ENCODE peak calls at places on chromosomes 3 and 15, in four cellular contexts. One of them, this sample, is unnamed.

GRCh38 chr3:168395551-168395950 is 299.8 kb upstream of the GOLIM4 start:
- DNase-seq in GM06990: no peak
- DNase-seq in progenitor cell of endocrine pancreas: no peak
- DNase-seq in endothelial cell: no peak
- DNase-seq in this sample: no peak

GRCh38 chr15:49847937-49848823 is 227.3 kb downstream of the DTWD1 start:
- DNase-seq in GM06990: no peak
- DNase-seq in progenitor cell of endocrine pancreas: no peak
- DNase-seq in endothelial cell: no peak
- DNase-seq in this sample: no peak

GRCh38 chr3:131421301-131421700 is 39.7 kb downstream of the NUDT16 start:
- DNase-seq in GM06990: no peak
- DNase-seq in progenitor cell of endocrine pancreas: no peak
- DNase-seq in endothelial cell: no peak
- DNase-seq in this sample: no peak

GRCh38 chr3:15241341-15241740 is 35.3 kb downstream of the CAPN7 start:
- DNase-seq in GM06990: no peak
- DNase-seq in progenitor cell of endocrine pancreas: no peak
- DNase-seq in endothelial cell: peak; percentile 24
- DNase-seq in this sample: peak; percentile 62

GRCh38 chr3:184757010-184757651 is 45.3 kb upstream of the MAGEF1 start:
- DNase-seq in GM06990: no peak
- DNase-seq in progenitor cell of endocrine pancreas: no peak
- DNase-seq in endothelial cell: no peak
- DNase-seq in this sample: no peak

GRCh38 chr3:65856907-65857306 is 181.8 kb downstream of the MAGI1 start:
- DNase-seq in GM06990: no peak
- DNase-seq in progenitor cell of endocrine pancreas: no peak
- DNase-seq in endothelial cell: no peak
- DNase-seq in this sample: no peak

GRCh38 chr3:126118591-126118990 is 34.7 kb upstream of the SLC41A3 start:
- DNase-seq in GM06990: no peak
- DNase-seq in progenitor cell of endocrine pancreas: peak; percentile 6
- DNase-seq in endothelial cell: no peak
- DNase-seq in this sample: no peak

GRCh38 chr3:13581485-13582365 is 32.8 kb downstream of the FBLN2 start:
- DNase-seq in GM06990: no peak
- DNase-seq in progenitor cell of endocrine pancreas: no peak
- DNase-seq in endothelial cell: no peak
- DNase-seq in this sample: peak; percentile 48

GRCh38 chr15:36844453-36845094 is 255.8 kb downstream of the MEIS2 start:
- DNase-seq in GM06990: no peak
- DNase-seq in progenitor cell of endocrine pancreas: no peak
- DNase-seq in endothelial cell: no peak
- DNase-seq in this sample: no peak

GRCh38 chr15:64690578-64691296 is 84.7 kb downstream of the RBPMS2 start:
- DNase-seq in GM06990: no peak
- DNase-seq in progenitor cell of endocrine pancreas: no peak
- DNase-seq in endothelial cell: no peak
- DNase-seq in this sample: no peak
- TF ChIP-seq CTCF in GM06990: no peak
- TF ChIP-seq CTCF in progenitor cell of endocrine pancreas: peak; percentile 37
- TF ChIP-seq CTCF in endothelial cell: no peak
- TF ChIP-seq CTCF in this sample: no peak

GRCh38 chr3:27721717-27722564 is at the start of gene EOMES:
- DNase-seq in GM06990: peak; percentile 87
- DNase-seq in progenitor cell of endocrine pancreas: no peak
- DNase-seq in endothelial cell: peak; percentile 68
- DNase-seq in this sample: peak; percentile 82

GRCh38 chr3:27722957-27723802 is 1.1 kb upstream of the EOMES start:
- DNase-seq in GM06990: no peak
- DNase-seq in progenitor cell of endocrine pancreas: no peak
- DNase-seq in endothelial cell: no peak
- DNase-seq in this sample: no peak

GRCh38 chr3:27719306-27720003 is 2.7 kb downstream of the EOMES start:
- DNase-seq in GM06990: no peak
- DNase-seq in progenitor cell of endocrine pancreas: no peak
- DNase-seq in endothelial cell: no peak
- DNase-seq in this sample: no peak

GRCh38 chr3:27720029-27720518 is 2.0 kb downstream of the EOMES start:
- DNase-seq in GM06990: no peak
- DNase-seq in progenitor cell of endocrine pancreas: no peak
- DNase-seq in endothelial cell: no peak
- DNase-seq in this sample: no peak

GRCh38 chr3:27720899-27721716 is 1.0 kb downstream of the EOMES start:
- DNase-seq in GM06990: peak; percentile 47
- DNase-seq in progenitor cell of endocrine pancreas: no peak
- DNase-seq in endothelial cell: no peak
- DNase-seq in this sample: peak; percentile 27
- TF ChIP-seq CTCF in GM06990: no peak
- TF ChIP-seq CTCF in progenitor cell of endocrine pancreas: no peak
- TF ChIP-seq CTCF in endothelial cell: no peak
- TF ChIP-seq CTCF in this sample: no peak

GRCh38 chr3:16350041-16350952 is 85.3 kb downstream of the OXNAD1 start:
- DNase-seq in GM06990: no peak
- DNase-seq in progenitor cell of endocrine pancreas: no peak
- DNase-seq in endothelial cell: no peak
- DNase-seq in this sample: no peak
- TF ChIP-seq CTCF in GM06990: no peak
- TF ChIP-seq CTCF in progenitor cell of endocrine pancreas: no peak
- TF ChIP-seq CTCF in endothelial cell: no peak
- TF ChIP-seq CTCF in this sample: no peak

GRCh38 chr3:149902498-149903139 is 68.1 kb downstream of the PFN2 start:
- DNase-seq in GM06990: no peak
- DNase-seq in progenitor cell of endocrine pancreas: no peak
- DNase-seq in endothelial cell: no peak
- DNase-seq in this sample: no peak
- TF ChIP-seq CTCF in GM06990: no peak
- TF ChIP-seq CTCF in progenitor cell of endocrine pancreas: no peak
- TF ChIP-seq CTCF in endothelial cell: peak; percentile 51
- TF ChIP-seq CTCF in this sample: peak; percentile 27

GRCh38 chr3:69976021-69976420 is 23.5 kb upstream of the SAMMSON start:
- DNase-seq in GM06990: no peak
- DNase-seq in progenitor cell of endocrine pancreas: no peak
- DNase-seq in endothelial cell: no peak
- DNase-seq in this sample: no peak

GRCh38 chr3:69972672-69973071 is 26.9 kb upstream of the SAMMSON start:
- DNase-seq in GM06990: no peak
- DNase-seq in progenitor cell of endocrine pancreas: no peak
- DNase-seq in endothelial cell: no peak
- DNase-seq in this sample: no peak

GRCh38 chr3:69967156-69967555 is 32.4 kb upstream of the SAMMSON start:
- DNase-seq in GM06990: no peak
- DNase-seq in progenitor cell of endocrine pancreas: no peak
- DNase-seq in endothelial cell: no peak
- DNase-seq in this sample: no peak

DNA sequence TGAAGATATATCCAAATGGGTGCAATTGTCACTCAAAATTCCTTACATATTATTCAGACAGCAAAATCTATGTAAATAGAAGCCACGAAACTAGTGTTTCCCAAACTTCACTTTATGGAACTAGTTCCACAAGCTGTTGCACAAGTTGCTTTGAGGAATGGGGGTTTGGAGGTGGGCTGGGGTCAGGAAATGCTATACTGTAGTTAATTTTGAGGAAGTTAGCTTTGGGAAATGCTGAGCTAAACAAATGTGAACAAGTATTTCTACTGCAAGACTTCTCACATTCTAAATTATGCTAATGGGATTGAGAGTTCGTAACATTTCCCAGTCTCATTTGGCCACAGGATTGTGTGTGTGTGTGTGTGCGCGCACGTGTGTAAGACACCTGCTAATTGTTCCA is 28.7 kb upstream of the SAMMSON start:
- DNase-seq in GM06990: no peak
- DNase-seq in progenitor cell of endocrine pancreas: no peak
- DNase-seq in endothelial cell: no peak
- DNase-seq in this sample: no peak
- TF ChIP-seq CTCF in GM06990: no peak
- TF ChIP-seq CTCF in progenitor cell of endocrine pancreas: no peak
- TF ChIP-seq CTCF in endothelial cell: no peak
- TF ChIP-seq CTCF in this sample: no peak

This sample was measured in activated CD8-positive, alpha-beta T cell treated with anti-CD3 and anti-CD28 coated beads for 36 hours.